ENCODE peak calls at places on chromosomes 3 and 15, in eight cellular contexts. N, B, Q, L, W, R, K and F are unnamed samples.
A peak's percentile ranks its signal among the peaks of the same experiment; 100 is the strongest.

GRCh38 chr3:125191256-125191655 is 21.3 kb downstream of the SLC12A8 start:
- DNase-seq in L (no peak), K (no peak), Q (no peak), B (no peak), N (peak; percentile 40), R (no peak), W (no peak), F (no peak)

GRCh38 chr3:177982034-177982433 is 554.2 kb upstream of the KCNMB2 start:
- DNase-seq in R (no peak), N (peak; percentile 69), W (no peak), L (no peak), B (no peak), K (no peak), Q (peak; percentile 24), F (no peak)

GRCh38 chr3:72888546-72889309 is 882 bp downstream of the GXYLT2 start:
- DNase-seq in R (no peak), W (no peak), N (peak; percentile 37), L (no peak), K (peak; percentile 2), Q (peak; percentile 52), B (no peak), F (no peak)

GRCh38 chr15:67839358-67839928 is 402 bp downstream of the RNU6-1 start:
- DNase-seq in W (no peak), N (peak; percentile 75), L (no peak), B (peak; percentile 48), Q (peak; percentile 54), K (no peak), R (no peak), F (peak; percentile 66)

GRCh38 chr15:31510003-31510402 is 183.4 kb downstream of the KLF13 start:
- DNase-seq in L (no peak), K (no peak), W (no peak), N (no peak), B (no peak), Q (no peak), R (no peak), F (no peak)

GRCh38 chr3:134460965-134461364 is 24.8 kb downstream of the ANAPC13 start:
- DNase-seq in Q (peak; percentile 78), N (peak; percentile 76), B (no peak), R (no peak), L (no peak), W (no peak), K (no peak), F (no peak)

GRCh38 chr15:77393471-77393840 is 26.4 kb downstream of the PEAK1 start:
- DNase-seq in R (no peak), W (no peak), L (no peak), Q (no peak), K (no peak), B (no peak), N (peak; percentile 18), F (no peak)

GRCh38 chr3:49183873-49184272 is 12.5 kb downstream of the KLHDC8B start:
- DNase-seq in B (no peak), K (no peak), N (no peak), R (no peak), L (no peak), W (no peak), Q (no peak), F (no peak)

GRCh38 chr3:131701153-131701791 is 198.5 kb upstream of the MRPL3 start:
- DNase-seq in R (no peak), N (no peak), Q (no peak), K (no peak), L (no peak), B (no peak), W (no peak), F (no peak)

GRCh38 chr3:146131616-146132410 is 29.2 kb downstream of the PLOD2 start:
- DNase-seq in N (peak; percentile 87), L (no peak), R (no peak), Q (peak; percentile 52), W (no peak), B (no peak), K (no peak), F (no peak)

GRCh38 chr3:63467392-63467791 is 185.1 kb upstream of the SNTN start:
- DNase-seq in R (no peak), N (no peak), L (no peak), K (no peak), B (peak; percentile 37), W (no peak), Q (no peak), F (no peak)

GRCh38 chr3:191388823-191389222 is 58.5 kb upstream of the UTS2B start:
- DNase-seq in B (no peak), L (no peak), Q (peak; percentile 30), K (no peak), W (no peak), N (no peak), R (no peak), F (no peak)

GRCh38 chr3:10223676-10224639 is 24.3 kb upstream of the TATDN2 start:
- DNase-seq in Q (no peak), R (no peak), K (peak; percentile 94), N (no peak), L (no peak), B (no peak), W (no peak), F (peak; percentile 53)

GRCh38 chr3:128080323-128080898 is 28.2 kb downstream of the SEC61A1 start:
- DNase-seq in K (no peak), N (peak; percentile 84), R (no peak), B (no peak), Q (peak; percentile 72), W (no peak), L (no peak), F (peak; percentile 54)

GRCh38 chr3:105836533-105836932 is 32.3 kb downstream of the CBLB start:
- DNase-seq in N (peak; percentile 82), L (no peak), B (no peak), W (no peak), K (peak; percentile 92), R (no peak), Q (peak; percentile 78), F (no peak)

GRCh38 chr3:66490214-66490613 is 10.6 kb downstream of the LRIG1 start:
- DNase-seq in K (peak; percentile 75), Q (peak; percentile 32), R (no peak), N (no peak), B (no peak), W (no peak), L (no peak), F (no peak)

GRCh38 chr3:108907194-108907593 is 46.5 kb downstream of the GUCA1C start:
- DNase-seq in K (no peak), L (no peak), Q (peak; percentile 10), B (no peak), R (no peak), N (peak; percentile 2), W (no peak), F (no peak)